ENCODE peak calls at places on chromosomes 11 and 22, in nine cellular contexts. G is fibroblast of pulmonary artery, P is colonic mucosa, V is prostate gland, J is ovary, S is body of pancreas, X is mucosa of descending colon, L is astrocyte, T is fibroblast of the aortic adventitia. Z is an unnamed sample.

GRCh38 chr11:75386912-75387311 is 12.4 kb upstream of the RPS3 start:
- DNase-seq in G (no peak), P (peak), V (no peak), J (no peak), S (no peak), X (no peak), L (peak), T (no peak), Z (no peak)

GRCh38 chr11:86596861-86597632 is 75.4 kb downstream of the ME3 start:
- DNase-seq in G (peak), P (no peak), V (no peak), J (no peak), S (no peak), X (no peak), L (peak), T (peak), Z (no peak)

GRCh38 chr11:44627911-44628729 is 62.7 kb downstream of the CD82 start:
- DNase-seq in G (peak), P (peak), V (peak), J (peak), S (peak), X (peak), L (peak), T (peak), Z (no peak)

GRCh38 chr11:83459802-83460201 is 173.6 kb upstream of the CCDC90B start:
- DNase-seq in G (peak), P (no peak), V (no peak), J (no peak), S (no peak), X (no peak), L (no peak), T (no peak), Z (no peak)

GRCh38 chr22:36454916-36455570 is 26.4 kb downstream of the TXN2 start:
- DNase-seq in G (peak), P (peak), V (peak), J (peak), S (peak), X (peak), L (peak), T (peak), Z (peak)

GRCh38 chr11:17473071-17473744 is 3.4 kb downstream of the ABCC8 start:
- DNase-seq in G (no peak), P (no peak), V (no peak), J (no peak), S (no peak), X (no peak), L (no peak), T (no peak), Z (peak)

GRCh38 chr11:63945482-63946163 is 6.8 kb downstream of the NAA40 start:
- DNase-seq in G (peak), P (peak), V (peak), J (peak), S (peak), X (peak), L (peak), T (peak), Z (peak)

GRCh38 chr11:113446112-113446511 is 29.1 kb downstream of the DRD2 start:
- DNase-seq in G (peak), P (no peak), V (no peak), J (no peak), S (no peak), X (no peak), L (peak), T (no peak), Z (no peak)

GRCh38 chr11:134069426-134069921 is 602 bp downstream of the JAM3 start:
- DNase-seq in G (peak), P (no peak), V (no peak), J (peak), S (no peak), X (no peak), L (no peak), T (no peak), Z (peak)

GRCh38 chr22:20781272-20781990 is 7.5 kb downstream of the SERPIND1 start:
- DNase-seq in G (peak), P (no peak), V (no peak), J (no peak), S (no peak), X (no peak), L (peak), T (no peak), Z (no peak)

GRCh38 chr22:24060375-24060788 is 49.3 kb downstream of the CABIN1 start:
- DNase-seq in G (peak), P (no peak), V (peak), J (no peak), S (no peak), X (no peak), L (peak), T (peak), Z (peak)

GRCh38 chr11:105181100-105181499 is 41.5 kb upstream of the CARD18 start:
- DNase-seq in G (peak), P (no peak), V (no peak), J (no peak), S (no peak), X (no peak), L (peak), T (peak), Z (peak)

GRCh38 chr11:65100674-65101350 is 4.8 kb downstream of the VPS51 start:
- DNase-seq in G (peak), P (no peak), V (no peak), J (no peak), S (no peak), X (no peak), L (no peak), T (peak), Z (no peak)

GRCh38 chr11:48056325-48057183 is 76.2 kb downstream of the PTPRJ start:
- DNase-seq in G (no peak), P (no peak), V (no peak), J (no peak), S (no peak), X (no peak), L (no peak), T (no peak), Z (no peak)

GRCh38 chr11:48054994-48055291 is 74.6 kb downstream of the PTPRJ start:
- DNase-seq in G (no peak), P (no peak), V (no peak), J (no peak), S (no peak), X (no peak), L (no peak), T (no peak), Z (no peak)

GRCh38 chr11:48052183-48053040 is 72.1 kb downstream of the PTPRJ start:
- DNase-seq in G (peak), P (no peak), V (peak), J (no peak), S (peak), X (no peak), L (peak), T (peak), Z (no peak)

GRCh38 chr11:48058064-48058463 is 77.7 kb downstream of the PTPRJ start:
- DNase-seq in G (no peak), P (no peak), V (no peak), J (no peak), S (no peak), X (no peak), L (no peak), T (no peak), Z (no peak)

DNA sequence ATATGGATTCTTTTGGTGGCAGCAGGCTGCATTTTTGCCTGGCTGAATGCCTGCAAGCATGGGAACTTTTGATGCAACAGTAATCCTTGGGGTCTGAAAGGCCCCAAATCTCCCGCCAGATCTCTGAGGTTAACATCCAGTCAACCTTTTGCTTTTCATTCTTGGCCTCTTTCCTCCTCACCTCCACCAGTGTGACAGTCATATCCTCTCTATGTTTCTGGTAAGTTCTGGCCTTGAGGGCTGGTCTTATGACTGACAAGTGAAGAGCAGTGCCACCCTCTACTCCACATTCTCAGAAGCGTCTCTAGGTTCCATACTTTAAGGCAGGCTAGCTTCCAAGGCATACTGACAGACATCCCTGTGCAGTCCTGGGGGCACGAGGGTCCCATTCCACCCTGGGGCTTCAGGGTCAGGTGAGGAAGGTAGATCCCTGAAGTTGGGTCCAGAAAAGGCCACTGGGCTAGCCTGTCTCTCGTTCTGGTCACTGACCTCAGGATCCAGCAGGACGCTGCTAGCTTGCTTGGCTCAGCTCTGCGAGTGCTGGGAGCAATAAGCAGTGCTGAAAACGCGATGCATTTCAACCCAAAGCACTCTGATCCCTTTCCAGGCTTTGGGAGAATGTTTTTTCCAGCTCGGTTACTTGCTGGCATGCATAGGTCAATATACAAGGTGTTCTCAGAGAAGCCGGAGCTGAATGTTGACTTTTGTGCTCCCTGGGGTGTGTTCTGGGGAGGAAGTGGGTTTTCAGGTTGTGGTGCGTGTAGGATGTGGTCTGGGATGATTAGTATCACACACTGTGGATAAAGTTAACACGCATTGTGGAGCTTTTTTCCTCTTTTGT is 75.2 kb downstream of the PTPRJ start:
- DNase-seq in G (no peak), P (peak), V (peak), J (no peak), S (no peak), X (peak), L (peak), T (peak), Z (peak)
- H3K4me3 ChIP-seq in G (no peak), P (no peak), V (peak), J (no peak), S (no peak), X (no peak), L (peak), T (no peak), Z (no peak)

GRCh38 chr11:92830382-92831148 is 138.9 kb upstream of the MTNR1B start:
- DNase-seq in G (no peak), P (no peak), V (no peak), J (no peak), S (no peak), X (no peak), L (no peak), T (no peak), Z (no peak)

GRCh38 chr11:92827132-92827531 is 142.3 kb upstream of the MTNR1B start:
- DNase-seq in G (no peak), P (no peak), V (no peak), J (no peak), S (no peak), X (no peak), L (peak), T (no peak), Z (no peak)

GRCh38 chr11:92828576-92828975 is 140.9 kb upstream of the MTNR1B start:
- DNase-seq in G (no peak), P (no peak), V (no peak), J (no peak), S (no peak), X (no peak), L (no peak), T (no peak), Z (no peak)

GRCh38 chr11:92829671-92830070 is 139.8 kb upstream of the MTNR1B start:
- DNase-seq in G (no peak), P (no peak), V (no peak), J (no peak), S (no peak), X (no peak), L (no peak), T (no peak), Z (no peak)

DNA sequence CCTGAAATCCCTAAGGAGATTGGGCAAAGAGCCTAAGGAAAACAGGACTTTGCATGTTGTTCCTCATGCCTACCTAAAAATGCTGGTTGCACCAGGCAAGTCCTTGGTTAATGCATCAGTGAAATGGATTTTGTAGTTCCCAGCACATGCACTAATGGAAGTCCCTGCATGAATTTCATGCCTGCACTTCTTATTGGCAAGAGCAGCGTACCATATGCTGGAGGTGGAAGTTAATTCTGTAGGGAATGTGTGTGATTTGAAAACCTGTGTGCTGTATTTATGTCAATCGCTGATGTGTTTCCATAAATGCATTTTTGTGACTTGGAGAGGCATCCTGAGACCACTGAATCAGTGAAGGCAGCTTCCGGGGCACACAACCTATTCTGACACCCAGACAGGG is 140.3 kb upstream of the MTNR1B start:
- DNase-seq in G (no peak), P (no peak), V (no peak), J (no peak), S (no peak), X (no peak), L (no peak), T (no peak), Z (no peak)
- TF ChIP-seq CTCF in G (no peak), P (no peak), V (no peak), J (no peak), S (no peak), X (no peak), L (no peak), T (no peak), Z (no peak)

DNA sequence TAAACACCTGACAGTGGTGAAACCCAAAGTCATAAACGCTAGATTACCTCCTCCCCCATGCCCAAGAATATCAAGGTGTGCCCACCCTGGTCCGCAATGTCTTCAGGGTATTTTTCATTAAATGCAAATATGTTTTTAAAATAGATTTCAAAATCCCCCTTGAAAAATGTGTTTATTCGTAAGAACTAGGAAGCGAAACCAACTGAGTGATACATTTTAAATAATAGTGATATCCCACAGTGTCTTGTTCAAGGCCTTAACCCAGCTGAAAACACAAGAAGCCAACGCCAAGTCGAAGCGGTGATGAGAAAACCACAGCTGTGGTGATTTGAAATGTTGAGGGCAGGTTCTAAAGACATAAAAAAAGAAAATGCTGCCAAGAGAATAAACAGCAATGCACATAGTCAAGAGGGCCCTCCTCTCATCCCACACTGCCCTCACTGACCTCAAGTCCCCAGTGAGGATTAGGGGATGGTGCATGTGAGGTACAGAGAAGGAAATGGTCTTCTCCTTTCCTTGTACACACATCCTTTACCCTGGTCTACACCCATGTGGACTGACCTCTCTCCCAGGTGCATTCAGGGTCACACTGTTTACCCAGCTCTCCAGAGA is 25.5 kb downstream of the KCNJ1 start:
- DNase-seq in G (no peak), P (no peak), V (no peak), J (no peak), S (peak), X (no peak), L (no peak), T (no peak), Z (no peak)
- H3K4me3 ChIP-seq in G (no peak), P (no peak), V (no peak), J (no peak), S (no peak), X (no peak), L (no peak), T (no peak), Z (no peak)

DNA sequence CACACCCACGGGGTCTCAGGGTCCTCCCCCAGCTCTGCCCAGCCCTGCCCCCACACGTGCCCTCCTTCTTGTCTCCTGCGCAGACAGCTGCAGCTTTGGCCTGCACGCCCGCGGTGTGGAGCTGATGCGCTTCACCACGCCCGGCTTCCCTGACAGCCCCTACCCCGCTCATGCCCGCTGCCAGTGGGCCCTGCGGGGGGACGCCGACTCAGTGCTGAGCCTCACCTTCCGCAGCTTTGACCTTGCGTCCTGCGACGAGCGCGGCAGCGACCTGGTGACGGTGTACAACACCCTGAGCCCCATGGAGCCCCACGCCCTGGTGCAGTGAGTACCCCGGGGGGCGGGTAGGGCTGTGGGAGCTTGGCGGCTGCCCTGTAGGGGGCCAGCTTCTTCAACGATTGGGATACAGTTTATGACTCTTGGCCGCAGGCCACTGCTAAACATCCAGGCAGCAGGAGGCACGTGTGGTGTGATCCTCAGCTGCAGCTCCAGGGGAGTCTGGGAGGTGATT is 30.8 kb downstream of the ST14 start:
- DNase-seq in G (no peak), P (peak), V (no peak), J (no peak), S (no peak), X (peak), L (no peak), T (no peak), Z (no peak)
- TF ChIP-seq CTCF in G (no peak), P (no peak), V (no peak), J (no peak), S (no peak), X (no peak), L (no peak), T (no peak), Z (no peak)

DNA sequence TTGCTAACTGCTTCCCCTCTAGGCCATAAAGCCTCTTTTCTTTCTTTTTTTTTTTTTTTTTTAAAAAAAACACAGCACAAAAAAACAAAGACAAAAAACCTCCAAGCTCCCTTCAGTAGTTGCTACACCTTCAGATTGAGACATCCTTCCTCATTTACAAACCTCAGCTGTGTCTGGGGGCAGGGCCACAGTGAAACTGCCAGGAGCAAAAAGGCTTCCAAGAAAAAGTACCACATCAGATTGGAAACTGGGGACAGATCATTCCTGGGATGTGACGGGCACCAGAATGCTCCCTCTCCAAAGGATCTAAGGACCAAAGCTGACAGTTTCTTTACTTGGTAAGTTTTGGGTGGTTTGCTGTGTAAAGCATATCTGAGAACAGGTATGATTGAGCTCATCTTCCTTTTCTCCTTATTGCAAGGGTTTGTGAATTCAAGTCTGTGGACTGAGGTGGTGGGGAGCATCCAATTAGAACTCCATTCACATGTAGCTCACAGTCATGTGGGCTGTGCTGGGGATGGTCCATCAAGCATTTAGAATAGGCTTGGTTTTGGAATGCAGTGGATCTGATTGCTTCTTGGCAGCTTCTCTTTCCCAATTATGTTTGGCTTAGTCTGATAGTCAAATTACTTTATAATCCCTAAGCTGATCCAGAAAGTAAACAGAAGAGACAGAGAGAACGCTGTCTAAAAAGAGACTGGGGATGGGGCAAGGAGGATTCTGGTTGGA is 690 bp downstream of the BBOX1 start:
- DNase-seq in G (no peak), P (no peak), V (no peak), J (no peak), S (no peak), X (no peak), L (no peak), T (no peak), Z (peak)
- H3K4me3 ChIP-seq in G (no peak), P (no peak), V (no peak), J (no peak), S (no peak), X (no peak), L (no peak), T (no peak), Z (no peak)

GRCh38 chr11:14908214-14908880 is 16.3 kb upstream of the CYP2R1 start:
- DNase-seq in G (peak), P (peak), V (peak), J (no peak), S (peak), X (no peak), L (peak), T (peak), Z (peak)
- TF ChIP-seq CTCF in G (peak), P (peak), V (peak), J (no peak), S (no peak), X (no peak), L (peak), T (peak), Z (peak)

GRCh38 chr11:16278273-16278672 is 78.1 kb downstream of the SOX6 start:
- DNase-seq in G (no peak), P (no peak), V (no peak), J (no peak), S (no peak), X (no peak), L (no peak), T (no peak), Z (no peak)

GRCh38 chr11:16279524-16279923 is 76.8 kb downstream of the SOX6 start:
- DNase-seq in G (no peak), P (no peak), V (no peak), J (no peak), S (no peak), X (no peak), L (no peak), T (no peak), Z (no peak)

GRCh38 chr11:16276251-16276650 is 80.1 kb downstream of the SOX6 start:
- DNase-seq in G (no peak), P (no peak), V (no peak), J (no peak), S (no peak), X (no peak), L (no peak), T (no peak), Z (no peak)

GRCh38 chr11:16280256-16280682 is 76.1 kb downstream of the SOX6 start:
- DNase-seq in G (peak), P (peak), V (no peak), J (no peak), S (no peak), X (peak), L (peak), T (no peak), Z (no peak)

GRCh38 chr11:16278986-16279385 is 77.4 kb downstream of the SOX6 start:
- DNase-seq in G (no peak), P (no peak), V (no peak), J (no peak), S (no peak), X (no peak), L (no peak), T (no peak), Z (no peak)
- H3K4me3 ChIP-seq in G (no peak), P (no peak), V (no peak), J (no peak), S (no peak), X (no peak), L (no peak), T (no peak), Z (no peak)

DNA sequence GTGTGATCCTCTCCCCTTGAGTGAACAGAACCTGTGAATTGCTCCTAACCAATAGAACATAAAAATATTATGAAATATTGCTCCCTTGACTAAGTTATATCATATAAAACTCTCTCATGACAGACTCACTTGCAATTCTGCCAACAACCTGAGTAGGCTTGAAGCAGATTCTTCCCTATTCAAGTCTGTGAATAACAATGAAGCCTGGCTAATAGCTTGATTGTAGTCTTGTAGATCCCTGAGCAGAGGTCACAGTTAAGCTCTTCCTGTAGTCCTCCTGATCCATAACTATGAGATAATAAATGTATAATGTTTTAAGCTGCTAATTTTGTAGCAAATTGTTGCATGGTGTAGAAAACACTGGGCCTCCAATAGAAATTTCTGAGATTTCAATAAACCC is 540.1 kb upstream of the TENM4 start:
- DNase-seq in G (no peak), P (no peak), V (no peak), J (no peak), S (no peak), X (no peak), L (no peak), T (no peak), Z (no peak)
- TF ChIP-seq CTCF in G (no peak), P (no peak), V (no peak), J (no peak), S (no peak), X (no peak), L (no peak), T (no peak), Z (no peak)

Z was measured in foreskin fibroblast.